ENCODE peak calls at places on chromosome 17, in four cellular contexts. O is A549, S is WTC11, D is endothelial cell of umbilical vein. Z is an unnamed sample.

GRCh38 chr17:9725575-9725974 is 65.8 kb downstream of the DHRS7C start:
- DNase-seq in O (no peak), D (no peak), S (no peak), Z (no peak)

GRCh38 chr17:10061131-10061581 is 137.2 kb downstream of the GAS7 start:
- DNase-seq in D (no peak), O (no peak), S (no peak), Z (no peak)

GRCh38 chr17:31688704-31689103 is 170.3 kb downstream of the COPRS start:
- DNase-seq in S (no peak), D (no peak), O (no peak), Z (no peak)

GRCh38 chr17:78131172-78132085 is 858 bp downstream of the TMC8 start:
- DNase-seq in D (no peak), O (no peak), S (no peak), Z (no peak)

GRCh38 chr17:16428098-16428882 is 12.9 kb downstream of the TRPV2 start:
- DNase-seq in O (peak; percentile 93), D (peak; percentile 29), S (peak; percentile 74), Z (peak; percentile 74)

GRCh38 chr17:15516150-15516549 is 47.1 kb downstream of the TVP23C start:
- DNase-seq in S (no peak), O (no peak), D (peak; percentile 80), Z (no peak)

GRCh38 chr17:8965394-8966168 is at the start of gene PIK3R5:
- DNase-seq in D (no peak), O (no peak), S (peak; percentile 92), Z (peak; percentile 80)

GRCh38 chr17:15112881-15113617 is 152.1 kb downstream of the PMP22 start:
- DNase-seq in S (no peak), O (no peak), D (no peak), Z (no peak)

GRCh38 chr17:17041018-17041521 is 1.2 kb upstream of the MPRIP start:
- DNase-seq in D (no peak), O (no peak), S (no peak), Z (peak; percentile 36)

GRCh38 chr17:52678211-52678610 is 519.7 kb upstream of the CA10 start:
- DNase-seq in O (no peak), S (no peak), D (no peak), Z (no peak)

GRCh38 chr17:45784293-45784582 is at the start of gene CRHR1:
- DNase-seq in S (no peak), D (no peak), O (peak; percentile 42), Z (no peak)

GRCh38 chr17:12386240-12386639 is 279.4 kb upstream of the MYOCD start:
- DNase-seq in O (no peak), D (no peak), S (no peak), Z (no peak)

GRCh38 chr17:32486701-32487459 is at the start of gene CDK5R1:
- DNase-seq in S (peak; percentile 77), O (peak; percentile 55), D (peak; percentile 54), Z (peak; percentile 82)

GRCh38 chr17:56431736-56432135 is 161.8 kb upstream of the NOG start:
- DNase-seq in O (no peak), D (no peak), S (no peak), Z (no peak)

GRCh38 chr17:78974635-78975591 is 4.8 kb downstream of the LGALS3BP start:
- DNase-seq in D (peak; percentile 70), O (no peak), S (no peak), Z (no peak)

GRCh38 chr17:13256545-13256944 is 238.7 kb upstream of the ELAC2 start:
- DNase-seq in D (no peak), O (no peak), S (no peak), Z (no peak)

GRCh38 chr17:54348234-54348633 is 525.5 kb downstream of the KIF2B start:
- DNase-seq in S (no peak), D (no peak), O (no peak), Z (no peak)

GRCh38 chr17:82223517-82223916 is 5.3 kb upstream of the SLC16A3 start:
- DNase-seq in O (no peak), S (no peak), D (no peak), Z (no peak)

DNA sequence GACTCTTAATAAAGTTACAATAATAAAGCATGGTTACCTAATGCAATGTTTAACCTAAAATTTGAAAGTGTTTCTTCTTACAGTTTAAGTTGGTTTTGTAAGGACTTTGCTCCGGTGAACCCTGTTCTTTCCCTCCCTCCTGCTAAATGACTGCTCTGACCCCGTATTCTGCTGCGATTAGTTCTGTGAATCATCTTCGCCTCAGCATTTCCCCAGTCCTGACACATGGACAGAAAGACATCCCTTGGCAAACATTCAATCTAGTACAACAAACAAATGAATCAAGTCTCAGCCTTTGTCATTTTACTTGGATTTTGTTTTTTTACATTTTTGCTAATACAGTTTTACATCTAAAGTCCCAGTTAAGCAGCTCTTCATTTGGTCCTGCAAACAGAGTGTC is 15.4 kb downstream of the KCNJ2 start:
- DNase-seq in S (no peak), O (peak; percentile 24), D (peak; percentile 75), Z (no peak)
- TF ChIP-seq JUN in S (no peak), O (no peak), D (no peak), Z (no peak)

DNA sequence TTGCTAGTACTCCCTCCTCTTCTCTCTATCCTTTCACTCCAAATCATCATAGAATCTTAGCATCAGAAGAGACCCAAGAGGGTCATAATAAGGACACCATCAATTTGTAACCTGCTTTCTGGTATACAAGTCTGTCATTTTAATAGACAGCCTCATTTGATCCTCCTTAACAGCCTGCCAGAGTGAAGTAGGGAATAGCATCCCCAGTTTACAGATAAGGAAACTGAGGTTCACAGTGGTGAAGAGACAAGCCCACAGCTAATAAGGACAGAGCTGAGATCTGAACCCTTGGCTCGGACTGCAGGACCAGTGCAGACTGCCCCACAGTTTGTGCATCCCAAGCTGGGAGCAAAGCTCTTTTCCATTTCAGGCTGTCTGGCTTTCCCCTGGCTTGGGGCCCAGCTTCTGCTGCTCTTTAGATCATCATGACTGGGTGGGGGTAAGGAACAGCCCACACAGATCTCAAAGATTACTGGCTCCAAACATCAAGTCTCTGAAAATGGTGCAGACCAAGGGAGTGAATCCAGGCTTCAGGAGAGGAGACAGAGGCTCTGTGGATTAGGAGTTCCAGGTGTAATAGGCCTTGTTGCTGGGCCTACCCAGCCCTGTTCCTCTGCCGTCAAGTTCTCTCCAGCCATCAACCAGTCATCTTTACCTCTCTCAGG is 10.3 kb upstream of the IGFBP4 start:
- DNase-seq in D (no peak), O (no peak), S (no peak), Z (no peak)
- TF ChIP-seq JUN in D (no peak), O (no peak), S (no peak), Z (no peak)

DNA sequence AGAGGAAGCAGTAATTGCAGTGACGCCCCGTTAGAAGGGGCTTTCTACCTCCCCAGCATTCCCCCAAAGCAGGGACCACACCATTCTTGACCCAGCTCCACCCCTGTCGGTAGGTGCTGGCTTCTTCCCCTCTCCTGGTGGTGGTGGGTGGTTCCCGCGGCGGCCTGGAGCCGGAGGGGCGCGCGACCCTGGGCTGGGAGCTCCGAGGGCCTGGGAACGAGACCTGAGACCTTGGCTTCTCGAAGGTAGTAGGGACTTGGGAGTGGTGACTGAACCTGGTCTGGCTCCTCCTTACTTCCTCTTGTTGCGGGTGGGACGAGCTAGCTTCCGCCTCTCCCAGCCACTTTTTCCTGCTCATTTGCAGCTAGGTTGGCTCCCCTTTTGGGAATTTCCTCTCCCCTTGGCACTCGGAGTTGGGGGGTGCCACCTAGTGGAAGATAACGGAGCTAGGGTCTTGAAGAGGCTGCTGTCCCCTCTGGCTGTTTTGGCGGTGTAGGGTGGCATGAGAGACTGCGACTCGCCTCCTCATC is 460 bp downstream of the GRN start:
- DNase-seq in S (peak; percentile 81), O (peak; percentile 82), D (peak; percentile 70), Z (peak; percentile 56)
- TF ChIP-seq JUN in S (no peak), O (no peak), D (no peak), Z (no peak)

GRCh38 chr17:42842286-42842685 is 2.1 kb upstream of the AOC2 start:
- DNase-seq in D (no peak), S (no peak), O (no peak), Z (no peak)

GRCh38 chr17:42844761-42845555 is 578 bp downstream of the AOC2 start:
- DNase-seq in S (no peak), D (no peak), O (no peak), Z (no peak)

GRCh38 chr17:42845556-42845917 is 1.2 kb downstream of the AOC2 start:
- DNase-seq in S (no peak), O (no peak), D (no peak), Z (no peak)

GRCh38 chr17:42844271-42844670 is at the start of gene AOC2:
- DNase-seq in D (no peak), O (no peak), S (no peak), Z (no peak)

DNA sequence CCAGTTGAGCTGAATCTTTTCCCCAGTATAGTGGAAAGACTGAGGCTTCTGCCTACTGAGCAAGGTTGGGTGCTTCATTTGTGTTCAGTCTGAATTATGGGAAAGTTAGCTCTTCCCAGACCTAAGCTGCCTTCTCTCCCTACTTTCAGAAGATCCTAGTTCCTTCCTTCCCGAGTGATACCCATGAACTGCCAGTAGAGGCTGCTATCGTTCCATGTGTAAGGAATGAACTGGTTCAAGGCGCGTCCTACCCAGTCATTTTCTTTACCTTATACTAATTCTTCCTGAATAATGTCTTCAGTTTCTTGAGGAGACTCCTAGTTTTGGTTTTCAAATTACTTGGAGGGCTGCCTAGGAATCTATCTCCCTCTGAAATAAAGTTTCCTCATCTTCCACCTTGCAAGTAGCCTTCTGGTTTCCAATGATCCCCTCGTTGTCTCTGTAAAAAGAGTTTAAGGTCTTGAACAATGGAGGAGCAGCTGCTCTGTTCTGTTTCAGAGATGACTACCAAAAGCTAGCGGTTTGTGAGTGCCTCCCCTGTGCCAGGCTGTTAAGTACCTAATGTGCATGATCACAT is 934 bp upstream of the AOC2 start:
- DNase-seq in S (peak; percentile 46), D (peak; percentile 69), O (peak; percentile 91), Z (peak; percentile 62)
- TF ChIP-seq JUN in S (no peak), D (no peak), O (no peak), Z (no peak)

DNA sequence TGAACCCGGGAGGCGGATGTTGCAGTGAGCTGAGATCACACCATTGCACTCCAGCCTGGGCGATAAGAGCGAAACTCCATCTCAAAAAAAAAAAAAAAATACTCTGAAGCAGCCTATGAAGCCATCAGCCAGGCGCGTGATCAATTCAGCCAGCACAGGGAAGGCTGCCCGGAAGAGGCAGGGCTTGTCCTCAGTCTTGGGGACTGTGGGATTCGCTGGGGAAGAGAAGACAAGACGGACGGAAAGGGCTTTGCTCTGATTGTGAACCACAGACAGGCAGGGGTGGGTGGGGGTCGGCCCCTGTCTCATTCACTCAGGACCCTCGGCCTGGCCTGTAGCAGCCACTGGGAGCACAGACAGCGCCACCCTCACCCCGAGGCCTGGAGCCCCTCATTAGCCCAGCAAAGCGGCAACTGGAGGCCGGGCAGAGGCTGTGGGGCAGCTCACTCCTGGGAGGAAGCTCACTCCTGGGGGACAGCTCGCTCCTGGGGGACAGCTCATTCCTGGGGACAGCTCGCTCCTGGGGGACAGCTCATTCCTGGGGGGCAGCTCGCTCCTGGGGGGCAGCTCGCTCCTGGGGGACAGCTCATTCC is 37.2 kb downstream of the ABR start:
- DNase-seq in O (no peak), S (no peak), D (no peak), Z (no peak)
- TF ChIP-seq JUN in O (no peak), S (no peak), D (no peak), Z (no peak)